ENCODE peak calls at places on chromosomes 1 and 21, in seven cellular contexts. R is NCI-H774; M is ELR; S is foreskin fibroblast; E is CD8-positive, alpha-beta memory T cell; Z is activated naive CD4-positive, alpha-beta T cell treated with anti-CD3 and anti-CD28 coated beads, Interleukin-2, amount 50 U/mL, for 16 hours; Q is amniotic stem cell. G is an unnamed sample.

GRCh38 chr1:228920791-228921190 is 185.5 kb downstream of the RHOU start:
- DNase-seq in E (no peak), R (no peak), S (no peak), M (no peak), Q (no peak), Z (no peak), G (no peak)

GRCh38 chr1:153773004-153773921 is 1.9 kb upstream of the SLC27A3 start:
- DNase-seq in S (no peak), Z (no peak), M (no peak), R (no peak), E (peak), Q (no peak), G (no peak)

GRCh38 chr1:39183503-39184353 is 20.8 kb upstream of the MACF1 start:
- DNase-seq in E (peak), R (peak), M (peak), S (peak), Z (peak), Q (peak), G (peak)

GRCh38 chr1:169108897-169109560 is 2.5 kb downstream of the ATP1B1 start:
- DNase-seq in E (no peak), S (no peak), M (peak), Z (no peak), R (peak), Q (no peak), G (no peak)

GRCh38 chr1:213783273-213783672 is 204.5 kb upstream of the PROX1 start:
- DNase-seq in S (no peak), M (no peak), Z (no peak), R (no peak), Q (no peak), E (no peak), G (no peak)

GRCh38 chr1:1035291-1035931 is 15.5 kb downstream of the AGRN start:
- DNase-seq in E (no peak), M (no peak), S (no peak), R (no peak), Q (no peak), Z (no peak), G (no peak)

GRCh38 chr21:25913488-25913887 is 178.7 kb downstream of the GABPA start:
- DNase-seq in E (no peak), Q (no peak), S (no peak), Z (no peak), R (no peak), M (no peak), G (no peak)

GRCh38 chr1:41547336-41547735 is 62.9 kb upstream of the EDN2 start:
- DNase-seq in S (no peak), R (no peak), M (no peak), Z (no peak), Q (no peak), E (no peak), G (peak)

GRCh38 chr1:174766727-174767126 is 233.0 kb upstream of the CACYBP start:
- DNase-seq in R (no peak), Z (no peak), E (no peak), S (no peak), M (no peak), Q (no peak), G (no peak)

GRCh38 chr1:167538657-167539056 is 14.9 kb downstream of the CREG1 start:
- DNase-seq in E (no peak), Z (no peak), Q (no peak), R (no peak), M (peak), S (peak), G (no peak)

GRCh38 chr1:204323887-204324286 is 35.8 kb downstream of the PLEKHA6 start:
- DNase-seq in R (no peak), Q (no peak), E (no peak), M (peak), Z (peak), S (peak), G (no peak)

GRCh38 chr21:18350216-18350615 is 53.4 kb downstream of the TMPRSS15 start:
- DNase-seq in S (no peak), E (no peak), M (no peak), Z (no peak), R (no peak), Q (no peak), G (no peak)

GRCh38 chr1:65011983-65012382 is 45.6 kb upstream of the JAK1 start:
- DNase-seq in S (no peak), R (no peak), E (no peak), Q (no peak), Z (no peak), M (no peak), G (no peak)

GRCh38 chr21:45820171-45821091 is 161.1 kb upstream of the COL6A1 start:
- DNase-seq in Z (peak), S (peak), Q (peak), M (peak), R (peak), E (peak), G (no peak)

GRCh38 chr1:190578015-190578414 is 100.4 kb upstream of the BRINP3 start:
- DNase-seq in Q (no peak), M (peak), Z (no peak), S (peak), E (no peak), R (no peak), G (no peak)

GRCh38 chr1:15640667-15641066 is 23.4 kb downstream of the DDI2 start:
- DNase-seq in Q (no peak), Z (no peak), S (no peak), E (no peak), M (peak), R (no peak), G (no peak)

GRCh38 chr1:244171241-244171985 is 120.3 kb downstream of the ZBTB18 start:
- DNase-seq in Z (no peak), R (no peak), M (no peak), Q (no peak), S (no peak), E (no peak), G (no peak)

GRCh38 chr1:101520302-101520701 is 283.5 kb downstream of the S1PR1 start:
- DNase-seq in E (no peak), Q (peak), Z (no peak), M (peak), R (peak), S (peak), G (no peak)